ENCODE peak calls at places on chromosome 1, in eight cellular contexts. H is activated CD4-positive, alpha-beta T cell treated with anti-CD3 and anti-CD28 coated beads for 24 hours; Z is H4; Q is effector memory CD4-positive, alpha-beta T cell; R is GM18507; B is M059J; Y is retina; E is NCI-H748 treated with DMSO at 0.1 percent for 48 hours. O is an unnamed sample.

GRCh38 chr1:240816472-240816871 is 204.5 kb upstream of the GREM2 start:
- DNase-seq in H (no peak), Z (no peak), Q (no peak), R (no peak), B (no peak), Y (no peak), E (no peak), O (no peak)

GRCh38 chr1:15132961-15133360 is 20.6 kb upstream of the TMEM51 start:
- DNase-seq in H (no peak), Z (no peak), Q (no peak), R (no peak), B (no peak), Y (no peak), E (no peak), O (no peak)

GRCh38 chr1:44822131-44822701 is 13.9 kb downstream of the BTBD19 start:
- DNase-seq in H (no peak), Z (no peak), Q (no peak), R (no peak), B (no peak), Y (no peak), E (no peak), O (no peak)

GRCh38 chr1:241715956-241716355 is 63.9 kb downstream of the WDR64 start:
- DNase-seq in H (no peak), Z (no peak), Q (no peak), R (no peak), B (no peak), Y (no peak), E (no peak), O (no peak)

GRCh38 chr1:94739521-94740061 is 80.6 kb upstream of the SLC44A3 start:
- DNase-seq in H (no peak), Z (peak; percentile 92), Q (no peak), R (no peak), B (peak; percentile 99), Y (no peak), E (no peak), O (no peak)

GRCh38 chr1:151819951-151820623 is 11.5 kb downstream of the RORC start:
- DNase-seq in H (no peak), Z (no peak), Q (no peak), R (no peak), B (peak; percentile 61), Y (no peak), E (no peak), O (no peak)

GRCh38 chr1:237043846-237044636 is 2.1 kb downstream of the RYR2 start:
- DNase-seq in H (no peak), Z (no peak), Q (no peak), R (no peak), B (no peak), Y (peak; percentile 25), E (no peak), O (no peak)

GRCh38 chr1:165907256-165907857 is 79.9 kb downstream of the UCK2 start:
- DNase-seq in H (no peak), Z (no peak), Q (no peak), R (no peak), B (peak; percentile 87), Y (no peak), E (no peak), O (no peak)

GRCh38 chr1:55506686-55507577 is 291.8 kb upstream of the USP24 start:
- DNase-seq in H (no peak), Z (no peak), Q (no peak), R (no peak), B (peak; percentile 81), Y (no peak), E (no peak), O (no peak)

GRCh38 chr1:245693941-245694340 is 539.2 kb downstream of the KIF26B start:
- DNase-seq in H (no peak), Z (no peak), Q (no peak), R (no peak), B (no peak), Y (no peak), E (no peak), O (no peak)

GRCh38 chr1:57424231-57425027 is 569 bp upstream of the DAB1 start:
- DNase-seq in H (no peak), Z (peak; percentile 9), Q (no peak), R (no peak), B (peak; percentile 39), Y (peak; percentile 89), E (peak; percentile 60), O (no peak)

GRCh38 chr1:192788184-192788583 is 20.7 kb upstream of the RGS2 start:
- DNase-seq in H (no peak), Z (peak; percentile 21), Q (no peak), R (no peak), B (peak; percentile 90), Y (no peak), E (no peak), O (no peak)

GRCh38 chr1:50129201-50129600 is 20.5 kb downstream of the ELAVL4 start:
- DNase-seq in H (no peak), Z (no peak), Q (no peak), R (no peak), B (no peak), Y (no peak), E (no peak), O (no peak)

GRCh38 chr1:164617607-164618564 is 58.9 kb downstream of the PBX1 start:
- DNase-seq in H (no peak), Z (no peak), Q (no peak), R (no peak), B (peak; percentile 26), Y (no peak), E (peak; percentile 64), O (no peak)

GRCh38 chr1:192703283-192704206 is 67.6 kb downstream of the RGS13 start:
- DNase-seq in H (no peak), Z (no peak), Q (no peak), R (no peak), B (peak; percentile 52), Y (no peak), E (no peak), O (no peak)

GRCh38 chr1:182615468-182616129 is 11.4 kb upstream of the RGS16 start:
- DNase-seq in H (peak; percentile 36), Z (no peak), Q (peak; percentile 51), R (no peak), B (peak; percentile 42), Y (peak; percentile 73), E (peak; percentile 42), O (peak; percentile 28)

GRCh38 chr1:905071-905749 is 18.5 kb upstream of the SAMD11 start:
- DNase-seq in H (no peak), Z (peak; percentile 23), Q (no peak), R (no peak), B (no peak), Y (peak; percentile 76), E (no peak), O (peak; percentile 31)

GRCh38 chr1:218247339-218247738 is 37.8 kb upstream of the RRP15 start:
- DNase-seq in H (no peak), Z (no peak), Q (no peak), R (no peak), B (no peak), Y (no peak), E (no peak), O (no peak)

GRCh38 chr1:182069028-182069466 is 7.5 kb upstream of the ZNF648 start:
- DNase-seq in H (no peak), Z (peak; percentile 52), Q (no peak), R (no peak), B (peak; percentile 55), Y (peak; percentile 86), E (peak; percentile 6), O (peak; percentile 33)

GRCh38 chr1:226091461-226091860 is 28.9 kb downstream of the H3-3A start:
- DNase-seq in H (no peak), Z (no peak), Q (no peak), R (no peak), B (no peak), Y (no peak), E (no peak), O (no peak)

GRCh38 chr1:66044912-66045311 is 252.2 kb downstream of the PDE4B start:
- DNase-seq in H (no peak), Z (no peak), Q (no peak), R (no peak), B (no peak), Y (no peak), E (no peak), O (no peak)